ENCODE peak calls at places on chromosomes 12 and 14, in four cellular contexts. H is GF-D8, G is Calu3, J is NCI-H1436. A is an unnamed sample.

GRCh38 chr12:105947906-105948305 is 190.8 kb downstream of the NUAK1 start:
- DNase-seq in J (no peak), G (no peak), H (no peak), A (no peak)

GRCh38 chr12:75701859-75702258 is 190.4 kb upstream of the KRR1 start:
- DNase-seq in J (no peak), G (no peak), H (no peak), A (no peak)

GRCh38 chr12:100381379-100381778 is 24.5 kb downstream of the SLC17A8 start:
- DNase-seq in J (no peak), H (no peak), G (no peak), A (no peak)

GRCh38 chr14:60618200-60618599 is 31.1 kb downstream of the SIX1 start:
- DNase-seq in G (no peak), J (no peak), H (no peak), A (no peak)

GRCh38 chr14:55052259-55052930 is 948 bp downstream of the MAPK1IP1L start:
- DNase-seq in J (no peak), G (no peak), H (no peak), A (no peak)

GRCh38 chr14:31690056-31690455 is 128.9 kb downstream of the NUBPL start:
- DNase-seq in H (no peak), J (no peak), G (no peak), A (no peak)

GRCh38 chr14:20578784-20579502 is 8.9 kb downstream of the RNASE11 start:
- DNase-seq in G (no peak), J (no peak), H (no peak), A (no peak)

GRCh38 chr12:80937391-80938238 is at the start of gene LIN7A:
- DNase-seq in H (peak; percentile 62), G (peak; percentile 33), J (peak; percentile 73), A (no peak)

GRCh38 chr12:118853634-118854033 is 127.7 kb upstream of the SRRM4 start:
- DNase-seq in J (no peak), G (no peak), H (no peak), A (no peak)

GRCh38 chr14:105492966-105493871 is 2.2 kb downstream of the TEDC1 start:
- DNase-seq in H (no peak), G (no peak), J (no peak), A (peak; percentile 91)